ENCODE peak calls at places on chromosomes 3 and 15, in six cellular contexts. One of them, this sample, is unnamed.

GRCh38 chr3:148727242-148727641 is 29.5 kb downstream of the AGTR1 start:
- DNase-seq in neuronal stem cell: peak; percentile 31
- DNase-seq in GM06990: peak; percentile 6
- DNase-seq in right cardiac atrium: no peak
- DNase-seq in erythroblast: peak; percentile 59
- DNase-seq in T47D: peak; percentile 62
- DNase-seq in this sample: peak; percentile 80

GRCh38 chr3:128685001-128685726 is 34.5 kb upstream of the RPN1 start:
- DNase-seq in erythroblast: no peak
- DNase-seq in GM06990: no peak
- DNase-seq in T47D: no peak
- DNase-seq in right cardiac atrium: no peak
- DNase-seq in neuronal stem cell: no peak
- DNase-seq in this sample: no peak

GRCh38 chr15:73273181-73274002 is 95.4 kb downstream of the HCN4 start:
- DNase-seq in erythroblast: peak; percentile 70
- DNase-seq in T47D: peak; percentile 68
- DNase-seq in neuronal stem cell: peak; percentile 53
- DNase-seq in right cardiac atrium: peak; percentile 22
- DNase-seq in GM06990: no peak
- DNase-seq in this sample: peak; percentile 62

GRCh38 chr3:99532246-99532645 is 106.1 kb upstream of the COL8A1 start:
- DNase-seq in T47D: peak; percentile 12
- DNase-seq in right cardiac atrium: peak; percentile 30
- DNase-seq in neuronal stem cell: peak; percentile 38
- DNase-seq in GM06990: no peak
- DNase-seq in erythroblast: peak; percentile 51
- DNase-seq in this sample: peak; percentile 79

GRCh38 chr3:128313181-128313725 is 153.4 kb downstream of the DNAJB8 start:
- DNase-seq in erythroblast: no peak
- DNase-seq in neuronal stem cell: no peak
- DNase-seq in GM06990: no peak
- DNase-seq in T47D: no peak
- DNase-seq in right cardiac atrium: no peak
- DNase-seq in this sample: no peak

GRCh38 chr3:32423534-32423933 is 31.9 kb downstream of the CMTM7 start:
- DNase-seq in GM06990: peak; percentile 29
- DNase-seq in neuronal stem cell: no peak
- DNase-seq in erythroblast: no peak
- DNase-seq in T47D: no peak
- DNase-seq in right cardiac atrium: no peak
- DNase-seq in this sample: no peak

GRCh38 chr3:170155604-170156003 is 25.9 kb downstream of the PHC3 start:
- DNase-seq in neuronal stem cell: no peak
- DNase-seq in GM06990: no peak
- DNase-seq in erythroblast: no peak
- DNase-seq in T47D: no peak
- DNase-seq in right cardiac atrium: no peak
- DNase-seq in this sample: no peak

GRCh38 chr15:32718822-32719716 is 1.3 kb downstream of the GREM1 start:
- DNase-seq in GM06990: no peak
- DNase-seq in erythroblast: no peak
- DNase-seq in T47D: peak; percentile 51
- DNase-seq in neuronal stem cell: peak; percentile 20
- DNase-seq in right cardiac atrium: no peak
- DNase-seq in this sample: no peak

GRCh38 chr3:52023860-52024764 is 28.4 kb upstream of the RPL29 start:
- DNase-seq in erythroblast: no peak
- DNase-seq in neuronal stem cell: no peak
- DNase-seq in T47D: no peak
- DNase-seq in GM06990: peak; percentile 79
- DNase-seq in right cardiac atrium: no peak
- DNase-seq in this sample: no peak

GRCh38 chr15:28903555-28903954 is 17.8 kb downstream of the APBA2 start:
- DNase-seq in neuronal stem cell: no peak
- DNase-seq in erythroblast: peak; percentile 19
- DNase-seq in T47D: no peak
- DNase-seq in GM06990: no peak
- DNase-seq in right cardiac atrium: no peak
- DNase-seq in this sample: peak; percentile 67

GRCh38 chr3:55893045-55893664 is 406.0 kb upstream of the WNT5A start:
- DNase-seq in right cardiac atrium: no peak
- DNase-seq in erythroblast: no peak
- DNase-seq in T47D: no peak
- DNase-seq in neuronal stem cell: no peak
- DNase-seq in GM06990: no peak
- DNase-seq in this sample: no peak

GRCh38 chr3:115146032-115146417 is 1.1 kb downstream of the ZBTB20 start:
- DNase-seq in right cardiac atrium: peak; percentile 20
- DNase-seq in neuronal stem cell: peak; percentile 18
- DNase-seq in erythroblast: peak; percentile 82
- DNase-seq in T47D: peak; percentile 60
- DNase-seq in GM06990: peak; percentile 17
- DNase-seq in this sample: peak; percentile 87

GRCh38 chr15:76060098-76060989 is 559 bp downstream of the TMEM266 start:
- DNase-seq in neuronal stem cell: no peak
- DNase-seq in erythroblast: no peak
- DNase-seq in T47D: no peak
- DNase-seq in right cardiac atrium: no peak
- DNase-seq in GM06990: peak; percentile 67
- DNase-seq in this sample: no peak

GRCh38 chr15:40875996-40876740 is 2.1 kb upstream of the RHOV start:
- DNase-seq in neuronal stem cell: no peak
- DNase-seq in erythroblast: no peak
- DNase-seq in T47D: no peak
- DNase-seq in right cardiac atrium: no peak
- DNase-seq in GM06990: no peak
- DNase-seq in this sample: no peak

GRCh38 chr3:176055851-176056250 is 1141.4 kb downstream of the TBL1XR1 start:
- DNase-seq in T47D: no peak
- DNase-seq in right cardiac atrium: no peak
- DNase-seq in neuronal stem cell: no peak
- DNase-seq in GM06990: no peak
- DNase-seq in erythroblast: no peak
- DNase-seq in this sample: no peak

GRCh38 chr3:48966876-48967361 is 23.1 kb upstream of the P4HTM start:
- DNase-seq in erythroblast: no peak
- DNase-seq in GM06990: no peak
- DNase-seq in right cardiac atrium: no peak
- DNase-seq in neuronal stem cell: no peak
- DNase-seq in T47D: no peak
- DNase-seq in this sample: no peak

GRCh38 chr3:152977356-152977755 is 142.4 kb downstream of the P2RY1 start:
- DNase-seq in T47D: no peak
- DNase-seq in right cardiac atrium: no peak
- DNase-seq in GM06990: no peak
- DNase-seq in neuronal stem cell: no peak
- DNase-seq in erythroblast: no peak
- DNase-seq in this sample: peak; percentile 37

GRCh38 chr3:38960953-38961622 is 90.7 kb downstream of the SCN11A start:
- DNase-seq in neuronal stem cell: peak; percentile 17
- DNase-seq in T47D: peak; percentile 66
- DNase-seq in GM06990: no peak
- DNase-seq in erythroblast: peak; percentile 44
- DNase-seq in right cardiac atrium: peak; percentile 37
- DNase-seq in this sample: peak; percentile 83

GRCh38 chr15:94793641-94794040 is 562.3 kb downstream of the MCTP2 start:
- DNase-seq in GM06990: no peak
- DNase-seq in neuronal stem cell: no peak
- DNase-seq in T47D: no peak
- DNase-seq in erythroblast: no peak
- DNase-seq in right cardiac atrium: no peak
- DNase-seq in this sample: no peak

GRCh38 chr3:38515367-38515766 is 19.2 kb downstream of the EXOG start:
- DNase-seq in right cardiac atrium: no peak
- DNase-seq in erythroblast: no peak
- DNase-seq in T47D: no peak
- DNase-seq in neuronal stem cell: no peak
- DNase-seq in GM06990: no peak
- DNase-seq in this sample: no peak

GRCh38 chr15:48330045-48330840 is 986 bp upstream of the DUT start:
- DNase-seq in right cardiac atrium: no peak
- DNase-seq in GM06990: no peak
- DNase-seq in erythroblast: peak; percentile 46
- DNase-seq in T47D: peak; percentile 67
- DNase-seq in neuronal stem cell: no peak
- DNase-seq in this sample: peak; percentile 56

GRCh38 chr3:30418443-30418842 is 188.0 kb upstream of the TGFBR2 start:
- DNase-seq in GM06990: no peak
- DNase-seq in neuronal stem cell: no peak
- DNase-seq in T47D: no peak
- DNase-seq in erythroblast: no peak
- DNase-seq in right cardiac atrium: no peak
- DNase-seq in this sample: no peak